ENCODE peak calls at places on chromosomes 7 and 10, in six cellular contexts. Z is spleen, B is Peyer's patch, G is ovary, A is aorta, R is psoas muscle. H is an unnamed sample. For H3K36me3, the result is how much of the 10 kb centered on the place peaks cover.

GRCh38 chr10:47008769-47009168 is 97.5 kb downstream of the PTPN20 start:
- DNase-seq in Z (no peak), B (no peak), G (no peak), A (no peak), R (no peak), H (no peak)

GRCh38 chr10:120671491-120671890 is 179.7 kb upstream of the WDR11 start:
- DNase-seq in Z (no peak), B (no peak), G (no peak), A (no peak), R (no peak), H (no peak)

GRCh38 chr10:117441812-117442443 is 66.7 kb upstream of the PDZD8 start:
- DNase-seq in Z (peak), B (no peak), G (no peak), A (peak), R (no peak), H (no peak)

GRCh38 chr10:125494631-125495239 is 188.2 kb downstream of the TEX36 start:
- DNase-seq in Z (no peak), B (no peak), G (no peak), A (no peak), R (no peak), H (no peak)

GRCh38 chr10:63391812-63392211 is 74.0 kb downstream of the JMJD1C start:
- DNase-seq in Z (no peak), B (no peak), G (no peak), A (no peak), R (no peak), H (no peak)

GRCh38 chr7:7785349-7785973 is 67.1 kb upstream of the RPA3 start:
- DNase-seq in Z (no peak), B (no peak), G (no peak), A (no peak), R (no peak), H (peak)

GRCh38 chr7:54811016-54811924 is 52.3 kb upstream of the SEC61G start:
- DNase-seq in Z (no peak), B (no peak), G (no peak), A (no peak), R (no peak), H (no peak)

GRCh38 chr10:697097-697875 is 7.8 kb upstream of the DIP2C start:
- DNase-seq in Z (no peak), B (no peak), G (no peak), A (no peak), R (no peak), H (no peak)

GRCh38 chr7:6618621-6619020 is 3.2 kb downstream of the ZNF853 start:
- DNase-seq in Z (no peak), B (no peak), G (no peak), A (no peak), R (no peak), H (no peak)

GRCh38 chr10:124551755-124552154 is 90.1 kb downstream of the LHPP start:
- DNase-seq in Z (no peak), B (no peak), G (no peak), A (no peak), R (no peak), H (no peak)

GRCh38 chr10:132149261-132149660 is 37.5 kb upstream of the DPYSL4 start:
- DNase-seq in Z (no peak), B (no peak), G (peak), A (peak), R (no peak), H (no peak)

GRCh38 chr7:81470084-81470723 is 299.6 kb downstream of the HGF start:
- DNase-seq in Z (no peak), B (peak), G (peak), A (peak), R (peak), H (peak)

GRCh38 chr7:24576171-24577052 is 3.2 kb downstream of the PALS2 start:
- DNase-seq in Z (no peak), B (no peak), G (no peak), A (no peak), R (no peak), H (peak)

GRCh38 chr7:51090411-51090810 is 226.2 kb downstream of the COBL start:
- DNase-seq in Z (no peak), B (no peak), G (no peak), A (no peak), R (no peak), H (no peak)

GRCh38 chr10:21372651-21373410 is 152.7 kb downstream of the SKIDA1 start:
- DNase-seq in Z (no peak), B (peak), G (peak), A (peak), R (peak), H (peak)

GRCh38 chr10:124665980-124666379 is 78.2 kb downstream of the FAM53B start:
- DNase-seq in Z (no peak), B (no peak), G (no peak), A (no peak), R (no peak), H (no peak)

GRCh38 chr7:8579661-8580060 is 146.3 kb downstream of the NXPH1 start:
- DNase-seq in Z (no peak), B (no peak), G (no peak), A (no peak), R (no peak), H (no peak)

GRCh38 chr7:66033471-66034385 is 41.9 kb upstream of the ASL start:
- DNase-seq in Z (no peak), B (no peak), G (no peak), A (no peak), R (no peak), H (no peak)

GRCh38 chr7:157339777-157340677 is 3.2 kb downstream of the DNAJB6 start:
- DNase-seq in Z (no peak), B (peak), G (peak), A (peak), R (peak), H (peak)

GRCh38 chr7:41188163-41189130 is 514.4 kb downstream of the INHBA start:
- DNase-seq in Z (no peak), B (no peak), G (no peak), A (no peak), R (no peak), H (no peak)

GRCh38 chr10:92880233-92880861 is 32.0 kb downstream of the EXOC6 start:
- DNase-seq in Z (no peak), B (no peak), G (no peak), A (no peak), R (no peak), H (peak)

GRCh38 chr10:122055252-122055651 is 66.3 kb downstream of the TACC2 start:
- DNase-seq in Z (no peak), B (no peak), G (no peak), A (no peak), R (no peak), H (no peak)

GRCh38 chr10:62095341-62096071 is 173.1 kb downstream of the RTKN2 start:
- DNase-seq in Z (no peak), B (no peak), G (no peak), A (no peak), R (no peak), H (no peak)

GRCh38 chr10:9038146-9038714 is 983.7 kb downstream of the GATA3 start:
- DNase-seq in Z (no peak), B (no peak), G (no peak), A (no peak), R (no peak), H (no peak)

GRCh38 chr10:75408512-75408881 is 6.9 kb upstream of the ZNF503 start:
- DNase-seq in Z (no peak), B (no peak), G (peak), A (no peak), R (peak), H (no peak)

GRCh38 chr10:49166804-49167628 is 21.2 kb downstream of the TMEM273 start:
- DNase-seq in Z (no peak), B (no peak), G (no peak), A (no peak), R (no peak), H (no peak)

GRCh38 chr7:20021834-20022233 is 195.3 kb downstream of the MACC1 start:
- DNase-seq in Z (no peak), B (no peak), G (no peak), A (no peak), R (no peak), H (no peak)

DNA sequence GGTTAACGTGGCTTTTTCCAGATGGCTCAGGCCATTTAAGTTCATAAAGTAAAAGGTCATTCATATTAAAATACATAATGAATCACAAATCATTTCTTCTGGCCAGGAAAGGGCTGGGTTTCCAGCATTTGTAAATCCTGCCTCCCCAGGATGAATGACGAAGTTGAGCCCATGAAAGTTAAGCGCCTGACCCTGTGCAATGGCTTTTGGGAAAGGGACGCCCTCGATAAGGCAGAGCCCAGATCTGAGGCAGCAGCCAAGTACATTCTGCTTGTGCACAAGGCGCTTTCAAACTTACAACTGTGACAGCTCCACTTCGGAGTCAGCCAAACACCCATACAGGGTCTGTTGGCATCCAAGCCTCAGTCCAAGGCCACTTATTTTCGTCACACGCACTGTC is 2.8 kb downstream of the GIMAP6 start:
- DNase-seq in Z (no peak), B (no peak), G (no peak), A (no peak), R (no peak), H (no peak)
- H3K27ac ChIP-seq in Z (peak), B (no peak), G (no peak), A (no peak), R (peak), H (peak)

GRCh38 chr7:143389316-143390097 is 8.4 kb downstream of the ZYX start:
- DNase-seq in Z (no peak), B (peak), G (no peak), A (peak), R (no peak), H (no peak)

GRCh38 chr7:143388491-143389101 is 7.5 kb downstream of the ZYX start:
- DNase-seq in Z (no peak), B (peak), G (no peak), A (peak), R (no peak), H (no peak)

GRCh38 chr7:143385891-143386781 is 5.0 kb downstream of the ZYX start:
- DNase-seq in Z (peak), B (peak), G (peak), A (peak), R (no peak), H (no peak)

GRCh38 chr7:143387156-143387975 is 6.2 kb downstream of the ZYX start:
- DNase-seq in Z (no peak), B (peak), G (no peak), A (no peak), R (no peak), H (no peak)

GRCh38 chr7:143388051-143388450 is 6.9 kb downstream of the ZYX start:
- DNase-seq in Z (no peak), B (no peak), G (no peak), A (peak), R (no peak), H (no peak)
- H3K36me3 ChIP-seq in Z (under half), B (under half), G (under half), A (under half), R (half or more), H (under half)

GRCh38 chr10:44356139-44357115 is 28.5 kb downstream of the CXCL12 start:
- DNase-seq in Z (no peak), B (no peak), G (no peak), A (no peak), R (no peak), H (no peak)

GRCh38 chr10:44353128-44353390 is 31.8 kb downstream of the CXCL12 start:
- DNase-seq in Z (no peak), B (no peak), G (no peak), A (no peak), R (no peak), H (no peak)

GRCh38 chr10:44352316-44353127 is 32.4 kb downstream of the CXCL12 start:
- DNase-seq in Z (no peak), B (no peak), G (peak), A (peak), R (peak), H (no peak)

GRCh38 chr10:44355630-44356029 is 29.3 kb downstream of the CXCL12 start:
- DNase-seq in Z (no peak), B (no peak), G (no peak), A (no peak), R (no peak), H (no peak)

GRCh38 chr10:44353721-44354120 is 31.2 kb downstream of the CXCL12 start:
- DNase-seq in Z (no peak), B (no peak), G (no peak), A (no peak), R (no peak), H (no peak)
- H3K27ac ChIP-seq in Z (no peak), B (no peak), G (no peak), A (no peak), R (no peak), H (no peak)

DNA sequence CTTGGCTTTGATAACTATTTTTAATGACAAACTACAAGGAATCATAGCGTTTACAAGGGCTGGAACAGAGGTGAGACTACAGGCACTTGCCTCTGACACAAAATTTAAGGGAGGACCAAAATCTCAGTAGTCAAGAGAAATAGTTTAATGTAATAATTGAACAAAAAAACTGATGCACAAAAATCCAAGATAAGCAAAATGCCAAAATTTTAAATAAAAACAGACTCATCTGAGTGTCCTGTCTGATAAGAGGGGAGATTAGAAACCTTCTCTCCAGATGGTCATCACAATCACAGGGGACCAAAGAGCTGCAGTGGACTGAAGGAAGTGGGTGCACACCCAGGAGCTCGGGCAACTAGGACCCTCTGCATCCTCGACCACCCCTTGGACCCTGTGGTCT is 70.5 kb downstream of the PARD3 start:
- DNase-seq in Z (no peak), B (no peak), G (no peak), A (no peak), R (no peak), H (no peak)
- H3K36me3 ChIP-seq in Z (under half), B (under half), G (under half), A (under half), R (under half), H (under half)

GRCh38 chr7:122885583-122886356 is 490 bp downstream of the CADPS2 start:
- DNase-seq in Z (peak), B (peak), G (peak), A (peak), R (peak), H (peak)
- H3K27ac ChIP-seq in Z (peak), B (peak), G (peak), A (peak), R (peak), H (peak)

H was measured in small intestine.